ENCODE peak calls at places on chromosomes 11 and 22, in four cellular contexts. One of them, this sample, is unnamed. For H3K9me3, the result is how much of the 10 kb centered on the place peaks cover.

GRCh38 chr11:130208241-130209127 is 48.9 kb downstream of the ST14 start:
- DNase-seq in fibroblast of lung: no peak
- DNase-seq in DND-41: no peak
- DNase-seq in H1: no peak
- DNase-seq in this sample: peak

GRCh38 chr22:28171135-28171534 is 252.1 kb upstream of the PITPNB start:
- DNase-seq in fibroblast of lung: peak
- DNase-seq in DND-41: no peak
- DNase-seq in H1: no peak
- DNase-seq in this sample: no peak

GRCh38 chr11:73019448-73019847 is 122.7 kb downstream of the FCHSD2 start:
- DNase-seq in fibroblast of lung: no peak
- DNase-seq in DND-41: no peak
- DNase-seq in H1: no peak
- DNase-seq in this sample: no peak

GRCh38 chr11:68329993-68330699 is 17.8 kb downstream of the LRP5 start:
- DNase-seq in fibroblast of lung: peak
- DNase-seq in DND-41: no peak
- DNase-seq in H1: no peak
- DNase-seq in this sample: no peak

GRCh38 chr11:111663820-111664219 is 61.6 kb downstream of the SIK2 start:
- DNase-seq in fibroblast of lung: no peak
- DNase-seq in DND-41: no peak
- DNase-seq in H1: no peak
- DNase-seq in this sample: no peak

GRCh38 chr22:22463855-22464540 is 44.5 kb downstream of the ZNF280B start:
- DNase-seq in fibroblast of lung: peak
- DNase-seq in DND-41: peak
- DNase-seq in H1: peak
- DNase-seq in this sample: peak

GRCh38 chr22:27474112-27474571 is 327.4 kb downstream of the MN1 start:
- DNase-seq in fibroblast of lung: no peak
- DNase-seq in DND-41: no peak
- DNase-seq in H1: no peak
- DNase-seq in this sample: no peak

GRCh38 chr11:26087095-26087935 is 244.6 kb upstream of the ANO3 start:
- DNase-seq in fibroblast of lung: no peak
- DNase-seq in DND-41: no peak
- DNase-seq in H1: no peak
- DNase-seq in this sample: no peak

GRCh38 chr11:72630104-72630852 is 43.9 kb downstream of the PDE2A start:
- DNase-seq in fibroblast of lung: no peak
- DNase-seq in DND-41: no peak
- DNase-seq in H1: no peak
- DNase-seq in this sample: no peak

GRCh38 chr22:38029901-38030300 is 27.3 kb upstream of the PICK1 start:
- DNase-seq in fibroblast of lung: no peak
- DNase-seq in DND-41: no peak
- DNase-seq in H1: no peak
- DNase-seq in this sample: no peak

GRCh38 chr22:50641696-50642607 is 14.0 kb upstream of the ARSA start:
- DNase-seq in fibroblast of lung: peak
- DNase-seq in DND-41: no peak
- DNase-seq in H1: peak
- DNase-seq in this sample: no peak

GRCh38 chr11:117817213-117818035 is 7.1 kb downstream of the FXYD2 start:
- DNase-seq in fibroblast of lung: peak
- DNase-seq in DND-41: peak
- DNase-seq in H1: peak
- DNase-seq in this sample: peak

GRCh38 chr22:41003976-41004375 is 52.8 kb downstream of the RBX1 start:
- DNase-seq in fibroblast of lung: no peak
- DNase-seq in DND-41: no peak
- DNase-seq in H1: no peak
- DNase-seq in this sample: no peak

GRCh38 chr11:78801161-78801884 is 226.7 kb upstream of the NARS2 start:
- DNase-seq in fibroblast of lung: peak
- DNase-seq in DND-41: no peak
- DNase-seq in H1: no peak
- DNase-seq in this sample: peak

GRCh38 chr11:74011360-74012071 is 2.6 kb upstream of the UCP3 start:
- DNase-seq in fibroblast of lung: no peak
- DNase-seq in DND-41: no peak
- DNase-seq in H1: no peak
- DNase-seq in this sample: no peak

GRCh38 chr11:40293655-40294342 is 1165.7 kb downstream of the LRRC4C start:
- DNase-seq in fibroblast of lung: peak
- DNase-seq in DND-41: peak
- DNase-seq in H1: peak
- DNase-seq in this sample: peak

GRCh38 chr11:46463701-46464100 is 72.1 kb upstream of the CHRM4 start:
- DNase-seq in fibroblast of lung: no peak
- DNase-seq in DND-41: no peak
- DNase-seq in H1: no peak
- DNase-seq in this sample: no peak
- H3K9ac ChIP-seq in fibroblast of lung: no peak
- H3K9ac ChIP-seq in DND-41: no peak
- H3K9ac ChIP-seq in H1: no peak
- H3K9ac ChIP-seq in this sample: no peak

GRCh38 chr22:30978304-30978962 is 9.4 kb downstream of the TUG1 start:
- DNase-seq in fibroblast of lung: no peak
- DNase-seq in DND-41: no peak
- DNase-seq in H1: no peak
- DNase-seq in this sample: no peak
- H3K9me3 ChIP-seq in fibroblast of lung: under half
- H3K9me3 ChIP-seq in DND-41: under half
- H3K9me3 ChIP-seq in H1: under half
- H3K9me3 ChIP-seq in this sample: under half

GRCh38 chr22:20607157-20607907 is 99.9 kb downstream of the MED15 start:
- DNase-seq in fibroblast of lung: no peak
- DNase-seq in DND-41: no peak
- DNase-seq in H1: peak
- DNase-seq in this sample: no peak

GRCh38 chr22:20611418-20611817 is 104.0 kb downstream of the MED15 start:
- DNase-seq in fibroblast of lung: no peak
- DNase-seq in DND-41: no peak
- DNase-seq in H1: no peak
- DNase-seq in this sample: no peak

GRCh38 chr22:20610757-20611156 is 103.3 kb downstream of the MED15 start:
- DNase-seq in fibroblast of lung: no peak
- DNase-seq in DND-41: no peak
- DNase-seq in H1: no peak
- DNase-seq in this sample: no peak

GRCh38 chr22:20613301-20613700 is 105.9 kb downstream of the MED15 start:
- DNase-seq in fibroblast of lung: no peak
- DNase-seq in DND-41: no peak
- DNase-seq in H1: no peak
- DNase-seq in this sample: no peak

GRCh38 chr22:20610243-20610686 is 102.9 kb downstream of the MED15 start:
- DNase-seq in fibroblast of lung: no peak
- DNase-seq in DND-41: no peak
- DNase-seq in H1: no peak
- DNase-seq in this sample: no peak
- H3K9ac ChIP-seq in fibroblast of lung: no peak
- H3K9ac ChIP-seq in DND-41: no peak
- H3K9ac ChIP-seq in H1: no peak
- H3K9ac ChIP-seq in this sample: no peak

GRCh38 chr11:55357560-55358184 is 10.1 kb upstream of the OR4A15 start:
- DNase-seq in fibroblast of lung: no peak
- DNase-seq in DND-41: no peak
- DNase-seq in H1: no peak
- DNase-seq in this sample: no peak
- H3K9me3 ChIP-seq in fibroblast of lung: under half
- H3K9me3 ChIP-seq in DND-41: under half
- H3K9me3 ChIP-seq in H1: half or more
- H3K9me3 ChIP-seq in this sample: under half

GRCh38 chr11:123525511-123525918 is 95.4 kb downstream of the GRAMD1B start:
- DNase-seq in fibroblast of lung: no peak
- DNase-seq in DND-41: no peak
- DNase-seq in H1: no peak
- DNase-seq in this sample: no peak

GRCh38 chr11:123525072-123525471 is 95.0 kb downstream of the GRAMD1B start:
- DNase-seq in fibroblast of lung: no peak
- DNase-seq in DND-41: no peak
- DNase-seq in H1: no peak
- DNase-seq in this sample: no peak

GRCh38 chr11:123527526-123527925 is 97.5 kb downstream of the GRAMD1B start:
- DNase-seq in fibroblast of lung: no peak
- DNase-seq in DND-41: no peak
- DNase-seq in H1: no peak
- DNase-seq in this sample: no peak

GRCh38 chr11:123526918-123527317 is 96.8 kb downstream of the GRAMD1B start:
- DNase-seq in fibroblast of lung: no peak
- DNase-seq in DND-41: no peak
- DNase-seq in H1: no peak
- DNase-seq in this sample: no peak

GRCh38 chr11:123526027-123526805 is 96.1 kb downstream of the GRAMD1B start:
- DNase-seq in fibroblast of lung: no peak
- DNase-seq in DND-41: no peak
- DNase-seq in H1: no peak
- DNase-seq in this sample: no peak
- H3K9ac ChIP-seq in fibroblast of lung: no peak
- H3K9ac ChIP-seq in DND-41: no peak
- H3K9ac ChIP-seq in H1: no peak
- H3K9ac ChIP-seq in this sample: no peak

DNA sequence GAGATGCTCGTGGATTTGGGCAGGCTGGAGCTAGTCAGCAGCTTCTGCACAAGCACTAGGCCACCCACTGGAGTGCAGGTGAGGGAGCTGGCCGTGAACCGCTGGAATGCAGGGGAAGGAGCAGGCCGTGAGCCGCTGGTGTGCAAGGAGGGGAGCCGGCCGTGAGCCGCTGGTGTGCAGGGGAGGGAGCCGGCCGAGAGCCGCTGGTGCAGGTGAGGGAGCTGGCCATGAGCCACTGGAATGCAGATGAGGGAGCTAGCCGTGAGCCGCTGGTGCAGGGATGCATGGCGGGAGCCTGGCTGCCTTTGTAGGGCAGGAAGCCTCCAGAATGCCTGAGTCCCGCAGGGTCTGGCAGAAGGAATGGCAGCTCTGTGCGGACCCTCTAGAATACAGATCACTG is 4220.0 kb upstream of the OR11H1 start:
- DNase-seq in fibroblast of lung: no peak
- DNase-seq in DND-41: no peak
- DNase-seq in H1: no peak
- DNase-seq in this sample: no peak
- H3K9me3 ChIP-seq in fibroblast of lung: under half
- H3K9me3 ChIP-seq in DND-41: under half
- H3K9me3 ChIP-seq in H1: half or more
- H3K9me3 ChIP-seq in this sample: under half

GRCh38 chr22:45504703-45505341 is 2.1 kb downstream of the FBLN1 start:
- DNase-seq in fibroblast of lung: peak
- DNase-seq in DND-41: no peak
- DNase-seq in H1: peak
- DNase-seq in this sample: no peak
- H3K9ac ChIP-seq in fibroblast of lung: peak
- H3K9ac ChIP-seq in DND-41: no peak
- H3K9ac ChIP-seq in H1: no peak
- H3K9ac ChIP-seq in this sample: no peak

GRCh38 chr22:48451891-48452290 is 1375.8 kb downstream of the BRD1 start:
- DNase-seq in fibroblast of lung: no peak
- DNase-seq in DND-41: no peak
- DNase-seq in H1: no peak
- DNase-seq in this sample: no peak
- H3K9me3 ChIP-seq in fibroblast of lung: under half
- H3K9me3 ChIP-seq in DND-41: under half
- H3K9me3 ChIP-seq in H1: under half
- H3K9me3 ChIP-seq in this sample: under half

GRCh38 chr22:45321827-45322226 is 12.1 kb downstream of the FAM118A start:
- DNase-seq in fibroblast of lung: no peak
- DNase-seq in DND-41: no peak
- DNase-seq in H1: no peak
- DNase-seq in this sample: no peak
- H3K9ac ChIP-seq in fibroblast of lung: no peak
- H3K9ac ChIP-seq in DND-41: no peak
- H3K9ac ChIP-seq in H1: no peak
- H3K9ac ChIP-seq in this sample: no peak